ENCODE peak calls at places on chromosome 15, in ten cellular contexts. T is heart right ventricle, F is A549, M is vagina, Z is GM20000, U is epithelial cell of esophagus, L is RWPE1, J is foreskin fibroblast, G is adrenal gland, K is fibroblast of mammary gland. H is an unnamed sample.

GRCh38 chr15:35854398-35854797 is 308.4 kb upstream of the DPH6 start:
- DNase-seq in T (no peak), F (no peak), M (no peak), Z (no peak), U (no peak), L (no peak), J (no peak), G (no peak), K (no peak), H (no peak)

GRCh38 chr15:84749111-84749991 is 959 bp downstream of the ZNF592 start:
- DNase-seq in T (peak; percentile 23), F (peak; percentile 34), M (no peak), Z (peak; percentile 28), U (peak; percentile 34), L (peak; percentile 18), J (no peak), G (peak; percentile 65), K (peak; percentile 32), H (peak; percentile 26)

GRCh38 chr15:66876423-66876730 is 174.3 kb downstream of the SMAD6 start:
- DNase-seq in T (no peak), F (no peak), M (no peak), Z (no peak), U (no peak), L (no peak), J (no peak), G (no peak), K (no peak), H (no peak)

GRCh38 chr15:70327328-70328136 is 229.8 kb upstream of the TLE3 start:
- DNase-seq in T (no peak), F (no peak), M (peak; percentile 81), Z (no peak), U (no peak), L (peak; percentile 29), J (no peak), G (no peak), K (peak; percentile 83), H (peak; percentile 26)

GRCh38 chr15:90895571-90896117 is 7.5 kb upstream of the MAN2A2 start:
- DNase-seq in T (no peak), F (peak; percentile 43), M (no peak), Z (no peak), U (no peak), L (no peak), J (peak; percentile 41), G (peak; percentile 62), K (no peak), H (no peak)

GRCh38 chr15:60044636-60045273 is 40.6 kb downstream of the FOXB1 start:
- DNase-seq in T (no peak), F (no peak), M (no peak), Z (no peak), U (no peak), L (no peak), J (no peak), G (no peak), K (no peak), H (peak; percentile 22)

GRCh38 chr15:29986946-29987345 is 95.8 kb upstream of the GOLGA8J start:
- DNase-seq in T (no peak), F (no peak), M (no peak), Z (no peak), U (no peak), L (no peak), J (no peak), G (no peak), K (no peak), H (no peak)

GRCh38 chr15:58854598-58854997 is 78.9 kb downstream of the SLTM start:
- DNase-seq in T (no peak), F (no peak), M (no peak), Z (no peak), U (no peak), L (no peak), J (no peak), G (no peak), K (no peak), H (no peak)

GRCh38 chr15:56758770-56759449 is 25.6 kb upstream of the ZNF280D start:
- DNase-seq in T (no peak), F (peak; percentile 16), M (no peak), Z (no peak), U (peak; percentile 78), L (peak; percentile 46), J (peak; percentile 52), G (no peak), K (peak; percentile 58), H (peak; percentile 47)

GRCh38 chr15:99873451-99873850 is 140.2 kb upstream of the LYSMD4 start:
- DNase-seq in T (no peak), F (no peak), M (no peak), Z (no peak), U (no peak), L (no peak), J (no peak), G (no peak), K (no peak), H (no peak)

GRCh38 chr15:78234515-78235040 is at the start of gene ACSBG1:
- DNase-seq in T (no peak), F (no peak), M (no peak), Z (no peak), U (no peak), L (no peak), J (no peak), G (no peak), K (no peak), H (no peak)

GRCh38 chr15:90869601-90870353 is 1.4 kb downstream of the FURIN start:
- DNase-seq in T (peak; percentile 81), F (peak; percentile 73), M (no peak), Z (no peak), U (peak; percentile 86), L (peak; percentile 80), J (peak; percentile 70), G (peak; percentile 50), K (peak; percentile 88), H (peak; percentile 95)

GRCh38 chr15:90789496-90789895 is 72.3 kb downstream of the BLM start:
- DNase-seq in T (no peak), F (no peak), M (no peak), Z (no peak), U (no peak), L (no peak), J (no peak), G (no peak), K (no peak), H (no peak)

GRCh38 chr15:34818531-34818930 is 23.2 kb upstream of the ACTC1 start:
- DNase-seq in T (no peak), F (no peak), M (no peak), Z (no peak), U (no peak), L (no peak), J (no peak), G (no peak), K (no peak), H (no peak)

GRCh38 chr15:40776537-40777141 is 6.9 kb downstream of the C15orf62 start:
- DNase-seq in T (no peak), F (no peak), M (no peak), Z (no peak), U (peak; percentile 93), L (peak; percentile 88), J (peak; percentile 67), G (peak; percentile 51), K (peak; percentile 71), H (peak; percentile 96)

GRCh38 chr15:88638626-88639372 is at the start of gene ISG20:
- DNase-seq in T (peak; percentile 84), F (peak; percentile 98), M (peak; percentile 99), Z (peak; percentile 88), U (peak; percentile 100), L (peak; percentile 100), J (peak; percentile 99), G (peak; percentile 90), K (peak; percentile 98), H (peak; percentile 98)
- TF ChIP-seq CTCF in T (peak; percentile 44), F (peak; percentile 44), M (peak; percentile 51), Z (no peak), U (peak; percentile 63), L (peak; percentile 84), J (peak; percentile 49), G (peak; percentile 12), K (peak; percentile 32), H (peak; percentile 23)

GRCh38 chr15:39552546-39552945 is 28.3 kb upstream of the THBS1 start:
- DNase-seq in T (no peak), F (no peak), M (peak; percentile 75), Z (no peak), U (no peak), L (no peak), J (no peak), G (no peak), K (no peak), H (no peak)
- TF ChIP-seq CTCF in T (no peak), F (no peak), M (no peak), Z (no peak), U (no peak), L (no peak), J (no peak), G (no peak), K (no peak), H (no peak)

DNA sequence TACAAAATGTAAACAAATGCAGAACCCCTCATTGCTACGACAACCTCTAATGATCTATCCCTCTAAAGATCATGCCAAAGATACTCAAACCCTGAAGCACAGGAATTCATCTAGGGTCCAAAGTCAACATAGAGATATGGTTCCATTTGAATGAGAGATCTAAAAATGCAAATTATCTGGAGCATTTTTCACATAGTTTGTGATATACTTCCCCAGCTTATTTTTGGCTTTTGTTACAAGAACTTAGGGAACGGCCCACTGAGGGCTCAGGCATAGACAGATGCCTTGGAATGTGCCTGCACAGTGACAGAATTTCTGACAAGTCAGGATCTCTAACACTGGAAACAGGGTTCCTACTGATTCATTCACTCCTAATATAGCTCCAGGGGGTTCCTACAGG is 258.9 kb upstream of the THBS1 start:
- DNase-seq in T (no peak), F (no peak), M (no peak), Z (no peak), U (no peak), L (no peak), J (no peak), G (no peak), K (no peak), H (no peak)
- TF ChIP-seq CTCF in T (no peak), F (no peak), M (no peak), Z (no peak), U (no peak), L (no peak), J (no peak), G (no peak), K (no peak), H (no peak)

GRCh38 chr15:76189106-76189505 is 122.2 kb downstream of the ETFA start:
- DNase-seq in T (no peak), F (no peak), M (no peak), Z (no peak), U (no peak), L (no peak), J (no peak), G (no peak), K (no peak), H (no peak)

GRCh38 chr15:76183906-76184639 is 124.3 kb downstream of the TMEM266 start:
- DNase-seq in T (no peak), F (no peak), M (no peak), Z (no peak), U (no peak), L (no peak), J (no peak), G (no peak), K (no peak), H (no peak)

GRCh38 chr15:76184640-76185020 is 124.8 kb downstream of the TMEM266 start:
- DNase-seq in T (no peak), F (no peak), M (no peak), Z (no peak), U (no peak), L (no peak), J (no peak), G (no peak), K (no peak), H (no peak)

GRCh38 chr15:76187151-76187550 is 124.1 kb downstream of the ETFA start:
- DNase-seq in T (no peak), F (no peak), M (no peak), Z (no peak), U (no peak), L (no peak), J (no peak), G (no peak), K (no peak), H (no peak)

GRCh38 chr15:76185716-76186115 is 125.6 kb downstream of the ETFA start:
- DNase-seq in T (no peak), F (peak; percentile 83), M (no peak), Z (peak; percentile 63), U (peak; percentile 82), L (peak; percentile 64), J (peak; percentile 72), G (no peak), K (peak; percentile 84), H (peak; percentile 89)
- TF ChIP-seq CTCF in T (peak; percentile 59), F (peak; percentile 37), M (peak; percentile 10), Z (peak; percentile 46), U (peak; percentile 78), L (no peak), J (peak; percentile 49), G (no peak), K (peak; percentile 73), H (peak; percentile 59)

H was measured in MCF 10A.